ENCODE peak calls at places on chromosome 11, in seven cellular contexts. R, K, Z, O, V, L and N are unnamed samples.

GRCh38 chr11:122007611-122008071 is 108.4 kb downstream of the BLID start:
- DNase-seq in R (no peak), K (no peak), Z (no peak), O (no peak), V (no peak), L (no peak), N (no peak)

GRCh38 chr11:110125632-110126031 is 32.4 kb downstream of the ZC3H12C start:
- DNase-seq in R (no peak), K (no peak), Z (no peak), O (peak; percentile 75), V (no peak), L (no peak), N (no peak)

GRCh38 chr11:108538502-108538901 is 40.3 kb upstream of the POGLUT3 start:
- DNase-seq in R (no peak), K (no peak), Z (no peak), O (no peak), V (no peak), L (no peak), N (no peak)

GRCh38 chr11:61832207-61832606 is 4.1 kb downstream of the FADS2 start:
- DNase-seq in R (no peak), K (no peak), Z (no peak), O (no peak), V (no peak), L (no peak), N (no peak)

GRCh38 chr11:36945384-36945783 is 347.3 kb upstream of the RAG2 start:
- DNase-seq in R (no peak), K (no peak), Z (no peak), O (no peak), V (no peak), L (no peak), N (no peak)

GRCh38 chr11:79100093-79100704 is 340.6 kb downstream of the TENM4 start:
- DNase-seq in R (no peak), K (no peak), Z (no peak), O (peak; percentile 17), V (no peak), L (no peak), N (no peak)

GRCh38 chr11:17601206-17602075 is 54.4 kb downstream of the OTOG start:
- DNase-seq in R (no peak), K (no peak), Z (no peak), O (no peak), V (peak; percentile 46), L (no peak), N (peak; percentile 3)

GRCh38 chr11:2097356-2097997 is 41.7 kb downstream of the IGF2 start:
- DNase-seq in R (no peak), K (no peak), Z (no peak), O (peak; percentile 61), V (peak; percentile 77), L (peak; percentile 38), N (no peak)

GRCh38 chr11:83051760-83052671 is 19.7 kb downstream of the RAB30 start:
- DNase-seq in R (no peak), K (no peak), Z (peak; percentile 56), O (no peak), V (no peak), L (peak; percentile 99), N (no peak)

GRCh38 chr11:74546752-74547151 is 45.6 kb upstream of the POLD3 start:
- DNase-seq in R (no peak), K (no peak), Z (peak; percentile 25), O (no peak), V (no peak), L (no peak), N (no peak)

GRCh38 chr11:84194696-84195095 is 908.5 kb upstream of the CCDC90B start:
- DNase-seq in R (no peak), K (no peak), Z (no peak), O (no peak), V (no peak), L (no peak), N (no peak)

GRCh38 chr11:23543651-23544216 is 683.5 kb upstream of the CCDC179 start:
- DNase-seq in R (no peak), K (no peak), Z (no peak), O (no peak), V (no peak), L (no peak), N (no peak)

GRCh38 chr11:64353101-64353738 is 5.7 kb upstream of the RPS6KA4 start:
- DNase-seq in R (no peak), K (no peak), Z (no peak), O (no peak), V (no peak), L (no peak), N (no peak)

GRCh38 chr11:8018742-8019631 is 31.9 kb downstream of the EIF3F start:
- DNase-seq in R (peak; percentile 43), K (peak; percentile 70), Z (peak; percentile 62), O (no peak), V (peak; percentile 87), L (no peak), N (peak; percentile 34)

GRCh38 chr11:104467414-104467813 is 303.5 kb upstream of the PDGFD start:
- DNase-seq in R (no peak), K (no peak), Z (no peak), O (no peak), V (no peak), L (no peak), N (no peak)

GRCh38 chr11:77093056-77093891 is 9.4 kb upstream of the OMP start:
- DNase-seq in R (no peak), K (no peak), Z (no peak), O (no peak), V (no peak), L (no peak), N (no peak)

GRCh38 chr11:73680687-73681086 is 34.3 kb downstream of the PLEKHB1 start:
- DNase-seq in R (no peak), K (no peak), Z (no peak), O (no peak), V (no peak), L (no peak), N (no peak)

GRCh38 chr11:30008946-30009525 is 7.8 kb downstream of the KCNA4 start:
- DNase-seq in R (no peak), K (no peak), Z (no peak), O (no peak), V (no peak), L (no peak), N (no peak)

GRCh38 chr11:128553662-128554392 is 33.5 kb downstream of the ETS1 start:
- DNase-seq in R (no peak), K (no peak), Z (no peak), O (no peak), V (no peak), L (no peak), N (no peak)

GRCh38 chr11:13183094-13183825 is 94.3 kb upstream of the BMAL1 start:
- DNase-seq in R (no peak), K (no peak), Z (no peak), O (peak; percentile 57), V (no peak), L (peak; percentile 36), N (no peak)

GRCh38 chr11:6433998-6434650 is 6.7 kb downstream of the HPX start:
- DNase-seq in R (no peak), K (no peak), Z (no peak), O (no peak), V (no peak), L (no peak), N (no peak)

GRCh38 chr11:126930100-126930841 is 70.3 kb downstream of the KIRREL3 start:
- DNase-seq in R (no peak), K (no peak), Z (no peak), O (no peak), V (no peak), L (no peak), N (no peak)

GRCh38 chr11:46444305-46444704 is 52.7 kb upstream of the CHRM4 start:
- DNase-seq in R (no peak), K (no peak), Z (no peak), O (no peak), V (no peak), L (no peak), N (no peak)

GRCh38 chr11:35650467-35650866 is 12.1 kb upstream of the TRIM44 start:
- DNase-seq in R (no peak), K (no peak), Z (no peak), O (no peak), V (no peak), L (no peak), N (no peak)